ENCODE peak calls at places on chromosomes 12 and 14, in seven cellular contexts. V is foreskin keratinocyte, E is BE2C, B is MCF 10A, T is stomach, C is colonic mucosa, X is right atrium auricular region. K is an unnamed sample.

GRCh38 chr14:90820958-90821357 is 4.7 kb upstream of the TTC7B start:
- DNase-seq in V (peak), E (no peak), B (peak), T (peak), C (no peak), X (no peak), K (no peak)

GRCh38 chr12:24631691-24632090 is 317.2 kb downstream of the BCAT1 start:
- DNase-seq in V (no peak), E (no peak), B (no peak), T (no peak), C (no peak), X (no peak), K (no peak)

GRCh38 chr14:34711169-34711568 is 3.2 kb downstream of the CFL2 start:
- DNase-seq in V (peak), E (peak), B (peak), T (no peak), C (no peak), X (no peak), K (no peak)

GRCh38 chr12:123923927-123924326 is 48.7 kb downstream of the CCDC92 start:
- DNase-seq in V (no peak), E (no peak), B (no peak), T (no peak), C (no peak), X (no peak), K (no peak)

GRCh38 chr14:95258754-95259593 is 60.7 kb downstream of the CLMN start:
- DNase-seq in V (no peak), E (no peak), B (no peak), T (peak), C (no peak), X (no peak), K (no peak)

GRCh38 chr12:127273621-127274020 is 993.3 kb upstream of the TMEM132C start:
- DNase-seq in V (peak), E (no peak), B (peak), T (no peak), C (no peak), X (no peak), K (no peak)

GRCh38 chr12:100651694-100652093 is 78.2 kb downstream of the GAS2L3 start:
- DNase-seq in V (no peak), E (no peak), B (no peak), T (no peak), C (no peak), X (no peak), K (no peak)

GRCh38 chr12:10891937-10892336 is 7.9 kb upstream of the PRH1 start:
- DNase-seq in V (no peak), E (no peak), B (no peak), T (no peak), C (peak), X (no peak), K (no peak)

GRCh38 chr14:71538949-71539659 is 393.1 kb upstream of the RGS6 start:
- DNase-seq in V (no peak), E (no peak), B (peak), T (no peak), C (no peak), X (no peak), K (no peak)

GRCh38 chr14:54805521-54806322 is 96.9 kb downstream of the GCH1 start:
- DNase-seq in V (peak), E (peak), B (peak), T (peak), C (peak), X (peak), K (peak)

GRCh38 chr14:76227450-76228050 is 75.8 kb downstream of the GPATCH2L start:
- DNase-seq in V (peak), E (no peak), B (peak), T (no peak), C (no peak), X (no peak), K (no peak)

GRCh38 chr14:45610303-45610702 is 357.3 kb upstream of the MIS18BP1 start:
- DNase-seq in V (peak), E (no peak), B (peak), T (no peak), C (no peak), X (no peak), K (no peak)

GRCh38 chr12:132942611-132943010 is 13.5 kb downstream of the ZNF605 start:
- DNase-seq in V (no peak), E (no peak), B (no peak), T (no peak), C (no peak), X (no peak), K (no peak)

GRCh38 chr12:1836854-1837411 is 16.6 kb downstream of the LRTM2 start:
- DNase-seq in V (no peak), E (peak), B (no peak), T (no peak), C (no peak), X (no peak), K (no peak)

GRCh38 chr12:19857197-19857596 is 417.9 kb downstream of the AEBP2 start:
- DNase-seq in V (no peak), E (no peak), B (no peak), T (no peak), C (no peak), X (no peak), K (no peak)

GRCh38 chr12:66661357-66661756 is 17.5 kb downstream of the GRIP1 start:
- DNase-seq in V (no peak), E (no peak), B (no peak), T (no peak), C (no peak), X (no peak), K (no peak)

GRCh38 chr12:9378430-9378835 is 170.2 kb upstream of the PZP start:
- DNase-seq in V (peak), E (peak), B (peak), T (no peak), C (no peak), X (no peak), K (no peak)

GRCh38 chr14:37708481-37708880 is 113.1 kb downstream of the TTC6 start:
- DNase-seq in V (no peak), E (no peak), B (no peak), T (no peak), C (no peak), X (no peak), K (no peak)

GRCh38 chr12:40054554-40055226 is 51.2 kb downstream of the SLC2A13 start:
- DNase-seq in V (peak), E (no peak), B (peak), T (no peak), C (no peak), X (peak), K (no peak)

GRCh38 chr14:39946796-39947195 is 514.6 kb upstream of the FBXO33 start:
- DNase-seq in V (peak), E (no peak), B (peak), T (no peak), C (no peak), X (no peak), K (no peak)

GRCh38 chr14:65966188-65966587 is 520.0 kb upstream of the CCDC196 start:
- DNase-seq in V (no peak), E (no peak), B (no peak), T (no peak), C (no peak), X (no peak), K (no peak)

GRCh38 chr12:47282206-47282605 is 202.4 kb upstream of the AMIGO2 start:
- DNase-seq in V (no peak), E (no peak), B (no peak), T (no peak), C (no peak), X (no peak), K (no peak)

GRCh38 chr12:29751676-29752075 is 32.1 kb downstream of the TMTC1 start:
- DNase-seq in V (no peak), E (no peak), B (no peak), T (no peak), C (no peak), X (no peak), K (no peak)

GRCh38 chr12:109387425-109388166 is 39.9 kb downstream of the MYO1H start:
- DNase-seq in V (peak), E (peak), B (peak), T (no peak), C (no peak), X (no peak), K (no peak)

GRCh38 chr14:24274101-24274543 is 2.7 kb upstream of the RABGGTA start:
- DNase-seq in V (peak), E (no peak), B (peak), T (peak), C (no peak), X (no peak), K (no peak)

DNA sequence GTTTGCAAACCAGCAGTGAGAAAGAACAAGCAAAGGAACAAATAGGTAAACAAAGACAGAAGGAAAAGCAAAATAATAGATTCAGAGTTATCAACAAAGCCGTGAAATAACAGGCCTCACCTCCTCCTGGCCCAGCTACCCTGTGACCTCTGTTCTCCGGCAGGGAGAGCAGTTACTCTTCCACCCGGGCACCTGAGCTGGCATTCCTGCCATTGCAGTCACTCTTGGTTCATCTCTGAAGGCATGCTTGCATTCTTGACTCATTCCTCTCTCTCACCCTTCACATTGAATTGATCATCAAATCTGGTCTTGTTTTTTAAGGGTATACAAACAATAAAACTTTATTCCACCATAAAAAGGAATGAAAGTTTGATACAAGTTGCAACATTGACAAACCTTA is 95.1 kb downstream of the TTC8 start:
- DNase-seq in V (peak), E (peak), B (peak), T (no peak), C (peak), X (no peak), K (no peak)
- TF ChIP-seq CTCF in V (peak), E (peak), B (peak), T (no peak), C (no peak), X (no peak), K (no peak)

DNA sequence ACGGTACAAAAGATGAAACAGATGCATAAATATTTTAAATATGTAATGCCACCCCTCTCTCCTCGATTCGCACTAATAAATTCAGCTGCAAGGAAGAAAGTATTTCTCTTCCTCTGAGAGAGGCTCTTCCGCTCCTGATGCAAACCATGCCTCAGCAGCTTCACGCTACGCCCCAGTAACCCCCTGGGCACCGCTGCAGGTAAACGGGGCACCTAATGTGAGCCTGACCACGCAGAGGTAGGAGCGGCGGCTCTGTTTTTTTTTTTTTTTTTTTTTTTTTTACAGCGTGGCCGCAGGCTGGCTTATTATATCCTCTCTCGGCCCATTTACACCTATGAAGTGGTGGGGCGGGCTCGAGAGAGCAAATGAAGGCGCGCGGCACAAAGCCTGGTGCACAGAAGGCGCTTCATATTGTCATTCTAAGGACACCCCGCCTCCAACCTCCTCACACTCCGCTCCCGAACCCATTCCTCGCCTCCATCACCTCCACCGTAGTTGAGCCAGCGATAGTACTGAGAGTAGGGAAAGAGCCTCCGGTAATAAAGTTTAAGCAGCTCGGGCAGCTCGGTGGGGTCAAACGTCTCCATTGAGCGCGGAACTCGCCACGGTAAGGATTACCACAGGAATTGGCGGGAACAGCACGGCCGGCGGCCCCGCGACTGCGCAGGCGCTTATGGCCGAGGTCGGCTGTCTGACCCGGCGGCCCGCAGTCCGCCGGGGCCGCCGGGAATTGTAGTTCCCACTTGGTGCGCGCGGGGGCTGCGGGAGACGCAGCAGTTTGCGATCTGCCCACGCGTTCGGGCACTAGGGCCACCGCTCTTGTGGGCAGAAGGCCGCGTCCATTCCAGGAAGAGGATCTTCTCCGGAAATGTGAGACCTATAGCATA is at the start of gene PRIM1:
- DNase-seq in V (peak), E (peak), B (peak), T (peak), C (peak), X (peak), K (peak)
- TF ChIP-seq CTCF in V (no peak), E (no peak), B (peak), T (peak), C (peak), X (peak), K (peak)

GRCh38 chr14:29166507-29166906 is 399.9 kb downstream of the FOXG1 start:
- DNase-seq in V (no peak), E (no peak), B (peak), T (no peak), C (no peak), X (no peak), K (no peak)

GRCh38 chr14:29163109-29163508 is 396.5 kb downstream of the FOXG1 start:
- DNase-seq in V (no peak), E (no peak), B (no peak), T (no peak), C (no peak), X (no peak), K (no peak)

GRCh38 chr14:29169408-29169807 is 402.8 kb downstream of the FOXG1 start:
- DNase-seq in V (no peak), E (no peak), B (no peak), T (no peak), C (no peak), X (no peak), K (no peak)

GRCh38 chr14:29168149-29168548 is 401.6 kb downstream of the FOXG1 start:
- DNase-seq in V (no peak), E (no peak), B (no peak), T (no peak), C (no peak), X (no peak), K (no peak)
- TF ChIP-seq CTCF in V (no peak), E (no peak), B (no peak), T (no peak), C (no peak), X (no peak), K (no peak)

GRCh38 chr12:26524862-26525465 is 308.0 kb downstream of the ITPR2 start:
- DNase-seq in V (peak), E (no peak), B (peak), T (no peak), C (peak), X (no peak), K (peak)
- TF ChIP-seq CTCF in V (peak), E (peak), B (peak), T (peak), C (peak), X (peak), K (peak)